ENCODE peak calls at places on chromosomes 12 and 14, in six cellular contexts. A, K, Y, C, N and J are unnamed samples. For H3K9me3, the result is how much of the 10 kb centered on the place peaks cover.

GRCh38 chr12:12927211-12928079 is 24.5 kb downstream of the GPRC5D start:
- DNase-seq in A (peak), K (peak), Y (peak), C (no peak), N (peak), J (peak)

GRCh38 chr12:88574278-88574677 is 6.0 kb downstream of the KITLG start:
- DNase-seq in A (no peak), K (no peak), Y (peak), C (no peak), N (no peak), J (no peak)

GRCh38 chr12:15644700-15645099 is 144.5 kb downstream of the EPS8 start:
- DNase-seq in A (no peak), K (no peak), Y (no peak), C (no peak), N (no peak), J (no peak)

GRCh38 chr12:121116318-121117225 is 16.1 kb upstream of the P2RX7 start:
- DNase-seq in A (no peak), K (no peak), Y (no peak), C (no peak), N (no peak), J (no peak)

GRCh38 chr12:112986291-112986800 is 8.0 kb downstream of the OAS2 start:
- DNase-seq in A (no peak), K (no peak), Y (no peak), C (no peak), N (no peak), J (no peak)

GRCh38 chr12:119780786-119781434 is 96.2 kb downstream of the CIT start:
- DNase-seq in A (peak), K (peak), Y (peak), C (no peak), N (no peak), J (peak)

GRCh38 chr12:6394398-6394797 is 10.4 kb downstream of the LTBR start:
- DNase-seq in A (no peak), K (no peak), Y (no peak), C (no peak), N (no peak), J (no peak)

GRCh38 chr12:48105321-48105866 is 485 bp downstream of the SENP1 start:
- DNase-seq in A (no peak), K (no peak), Y (no peak), C (peak), N (no peak), J (peak)

GRCh38 chr12:18919826-18920511 is 182.1 kb downstream of the CAPZA3 start:
- DNase-seq in A (no peak), K (no peak), Y (no peak), C (no peak), N (no peak), J (no peak)

GRCh38 chr12:104687823-104688573 is 231.2 kb downstream of the CHST11 start:
- DNase-seq in A (no peak), K (no peak), Y (no peak), C (no peak), N (no peak), J (no peak)

GRCh38 chr12:116717466-116718457 is 20.1 kb downstream of the SPRING1 start:
- DNase-seq in A (no peak), K (peak), Y (peak), C (no peak), N (peak), J (no peak)

GRCh38 chr14:47256968-47257367 is 418.4 kb downstream of the MDGA2 start:
- DNase-seq in A (no peak), K (no peak), Y (no peak), C (no peak), N (no peak), J (no peak)

GRCh38 chr12:109714141-109714912 is 702 bp downstream of the FAM222A start:
- DNase-seq in A (peak), K (peak), Y (peak), C (peak), N (no peak), J (peak)

GRCh38 chr14:77139540-77140342 is 1.9 kb downstream of the ZDHHC22 start:
- DNase-seq in A (peak), K (no peak), Y (no peak), C (no peak), N (no peak), J (peak)

GRCh38 chr14:95993768-95994592 is 45.2 kb upstream of the C14orf132 start:
- DNase-seq in A (peak), K (peak), Y (peak), C (peak), N (no peak), J (peak)

GRCh38 chr12:91918431-91918830 is 227.2 kb downstream of the BTG1 start:
- DNase-seq in A (no peak), K (no peak), Y (no peak), C (no peak), N (no peak), J (no peak)

GRCh38 chr12:55067701-55068100 is 47.9 kb downstream of the NEUROD4 start:
- DNase-seq in A (no peak), K (no peak), Y (no peak), C (no peak), N (no peak), J (no peak)

GRCh38 chr12:5505751-5506150 is 73.8 kb downstream of the NTF3 start:
- DNase-seq in A (no peak), K (no peak), Y (no peak), C (no peak), N (no peak), J (no peak)

GRCh38 chr14:24310387-24310665 is 386 bp downstream of the LTB4R2 start:
- DNase-seq in A (no peak), K (peak), Y (no peak), C (no peak), N (no peak), J (no peak)

GRCh38 chr14:24307575-24308341 is at the start of gene CIDEB:
- DNase-seq in A (peak), K (peak), Y (no peak), C (peak), N (no peak), J (peak)

GRCh38 chr14:24308342-24309124 is 756 bp upstream of the CIDEB start:
- DNase-seq in A (no peak), K (no peak), Y (no peak), C (no peak), N (no peak), J (no peak)

GRCh38 chr14:24310666-24311604 is at the start of gene LTB4R:
- DNase-seq in A (no peak), K (peak), Y (no peak), C (peak), N (no peak), J (peak)

GRCh38 chr14:24309538-24310386 is at the start of gene LTB4R2:
- DNase-seq in A (no peak), K (peak), Y (no peak), C (no peak), N (no peak), J (no peak)
- H3K4me3 ChIP-seq in A (no peak), K (no peak), Y (peak), C (peak), N (peak), J (no peak)

GRCh38 chr14:83707056-83707455 is 1822.9 kb upstream of the FLRT2 start:
- DNase-seq in A (no peak), K (no peak), Y (no peak), C (no peak), N (no peak), J (no peak)
- H3K9me3 ChIP-seq in A (under half), K (under half), Y (under half), C (under half), N (under half), J (under half)

GRCh38 chr12:95959107-95959506 is 16.0 kb downstream of the AMDHD1 start:
- DNase-seq in A (peak), K (peak), Y (no peak), C (peak), N (no peak), J (peak)
- TF ChIP-seq CTCF in A (no peak), K (peak), Y (no peak), C (peak), N (no peak), J (peak)

GRCh38 chr14:50984061-50984710 is 39.9 kb upstream of the PYGL start:
- DNase-seq in A (no peak), K (no peak), Y (no peak), C (no peak), N (no peak), J (no peak)

GRCh38 chr14:50985816-50986396 is 41.6 kb upstream of the PYGL start:
- DNase-seq in A (no peak), K (no peak), Y (no peak), C (no peak), N (no peak), J (no peak)

GRCh38 chr14:50980451-50980850 is 36.2 kb upstream of the PYGL start:
- DNase-seq in A (no peak), K (no peak), Y (no peak), C (no peak), N (no peak), J (no peak)

DNA sequence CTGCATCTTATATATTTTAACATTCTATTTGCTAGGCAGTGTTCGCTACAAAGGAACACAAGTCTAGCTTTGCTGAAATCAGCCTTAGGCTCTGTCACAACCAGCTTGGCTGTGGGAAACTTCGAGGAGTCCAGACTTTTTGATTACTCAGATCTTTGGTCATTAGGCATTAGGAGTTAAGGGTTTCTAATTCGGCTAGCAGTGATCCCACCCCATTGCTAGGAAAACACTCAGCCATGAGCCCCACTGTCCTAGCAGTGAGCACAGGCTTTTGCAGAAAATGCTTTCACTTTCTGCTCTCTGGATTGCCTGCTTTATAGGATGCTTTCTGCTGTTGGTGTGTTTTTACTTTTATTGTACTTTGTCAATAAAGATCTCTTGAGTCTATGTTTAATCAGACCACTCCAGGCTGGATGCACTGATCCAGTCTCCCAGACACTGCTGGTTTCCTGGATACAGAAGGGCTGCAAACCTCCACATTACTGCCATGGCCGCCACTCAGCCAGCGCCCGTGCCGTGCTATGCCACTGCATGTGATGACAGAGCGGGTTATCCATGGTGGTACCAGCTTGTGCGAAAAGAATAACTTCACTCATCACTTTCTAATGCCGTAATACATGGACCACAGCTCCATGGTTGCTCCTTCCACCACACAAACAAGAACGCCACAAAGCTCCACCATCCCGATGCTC is 41.0 kb upstream of the PYGL start:
- DNase-seq in A (no peak), K (no peak), Y (no peak), C (no peak), N (no peak), J (no peak)
- H3K4me3 ChIP-seq in A (no peak), K (no peak), Y (no peak), C (no peak), N (no peak), J (no peak)

GRCh38 chr14:89573399-89573657 is 156.3 kb upstream of the FOXN3 start:
- DNase-seq in A (no peak), K (no peak), Y (no peak), C (no peak), N (no peak), J (no peak)
- H3K9me3 ChIP-seq in A (under half), K (under half), Y (under half), C (under half), N (under half), J (under half)

GRCh38 chr14:92481386-92481785 is 32.2 kb upstream of the RIN3 start:
- DNase-seq in A (no peak), K (no peak), Y (no peak), C (no peak), N (no peak), J (no peak)
- TF ChIP-seq CTCF in A (peak), K (no peak), Y (no peak), C (no peak), N (no peak), J (no peak)

GRCh38 chr14:100066984-100067383 is 1.8 kb downstream of the EVL start:
- DNase-seq in A (no peak), K (no peak), Y (no peak), C (no peak), N (no peak), J (no peak)

GRCh38 chr14:100069161-100069800 is 4.1 kb downstream of the EVL start:
- DNase-seq in A (no peak), K (no peak), Y (no peak), C (no peak), N (no peak), J (no peak)

GRCh38 chr14:100067971-100068959 is 3.0 kb downstream of the EVL start:
- DNase-seq in A (no peak), K (peak), Y (peak), C (no peak), N (no peak), J (peak)

GRCh38 chr14:100065942-100066574 is 836 bp downstream of the EVL start:
- DNase-seq in A (peak), K (no peak), Y (no peak), C (no peak), N (no peak), J (no peak)

DNA sequence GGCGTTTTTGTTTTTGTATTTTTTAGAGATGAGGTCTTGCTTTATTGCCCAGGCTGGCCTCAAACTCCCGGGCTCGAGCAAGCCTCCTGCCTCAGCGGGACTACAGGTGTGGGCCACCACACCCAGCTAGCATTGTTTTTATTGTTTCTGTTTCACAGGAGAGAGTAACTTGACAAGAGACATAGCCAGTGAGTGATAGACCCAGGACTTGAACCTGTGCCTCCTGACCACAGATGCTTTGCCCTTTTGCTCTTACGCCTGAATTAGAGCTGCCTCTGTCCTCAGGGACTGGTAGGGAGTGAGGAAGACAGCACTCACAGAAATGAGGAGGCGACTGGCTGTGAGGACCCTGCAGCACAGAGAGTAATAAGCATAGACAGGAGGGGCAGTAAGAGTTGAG is 2.3 kb downstream of the EVL start:
- DNase-seq in A (no peak), K (no peak), Y (no peak), C (no peak), N (no peak), J (no peak)
- H3K4me3 ChIP-seq in A (no peak), K (no peak), Y (no peak), C (no peak), N (peak), J (no peak)

GRCh38 chr14:106218189-106218588 is 691.8 kb downstream of the TMEM121 start:
- DNase-seq in A (no peak), K (no peak), Y (no peak), C (peak), N (no peak), J (no peak)
- H3K9me3 ChIP-seq in A (under half), K (under half), Y (under half), C (under half), N (under half), J (under half)

DNA sequence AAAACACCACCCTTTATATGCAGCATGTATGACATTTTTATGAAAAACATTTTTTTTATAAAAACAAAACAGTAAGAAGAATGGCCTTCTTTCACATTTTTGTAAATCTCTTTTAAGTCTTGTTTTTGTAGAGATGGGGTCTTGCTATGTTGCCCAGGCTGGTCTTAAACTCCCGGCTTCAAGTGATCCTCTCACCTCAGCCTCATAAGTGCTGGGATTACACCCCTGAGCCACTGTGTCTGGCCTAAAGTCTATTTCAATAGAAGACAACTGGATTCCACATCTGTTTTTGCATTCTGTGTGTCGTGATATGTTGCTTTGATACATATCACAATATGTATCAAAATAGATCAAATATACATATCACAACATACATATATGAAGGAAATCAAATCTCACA is 98.9 kb downstream of the ELK3 start:
- DNase-seq in A (no peak), K (no peak), Y (no peak), C (no peak), N (no peak), J (no peak)
- TF ChIP-seq CTCF in A (no peak), K (no peak), Y (no peak), C (no peak), N (no peak), J (no peak)

DNA sequence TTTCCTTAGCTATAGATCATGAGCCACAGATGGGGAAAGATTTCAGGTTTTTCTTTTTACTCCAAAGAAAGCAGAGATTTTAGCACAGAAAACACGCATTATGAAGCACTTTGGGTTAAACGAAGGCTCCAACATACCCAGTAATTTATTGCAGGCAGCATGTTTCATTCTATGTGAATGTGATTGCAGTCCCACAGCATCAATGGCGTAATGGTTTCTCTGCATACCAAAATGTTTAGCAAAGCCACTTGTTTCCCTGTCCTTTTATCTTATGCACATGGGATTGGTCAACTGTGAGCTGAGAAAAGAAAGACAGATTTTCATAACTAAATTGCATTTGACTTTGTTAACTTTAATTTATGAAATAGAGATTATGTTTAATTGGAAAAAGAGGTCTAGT is 124.7 kb upstream of the E2F7 start:
- DNase-seq in A (no peak), K (no peak), Y (no peak), C (no peak), N (no peak), J (peak)
- H3K4me3 ChIP-seq in A (no peak), K (no peak), Y (no peak), C (no peak), N (no peak), J (no peak)